ENCODE peak calls at places on chromosomes 6 and 20, in five cellular contexts. G is K562, B is SK-N-SH, R is GM12878, E is HepG2. M is an unnamed sample.

GRCh38 chr6:45422541-45423110 is 44.9 kb upstream of the SUPT3H start:
- DNase-seq in G (peak), B (peak), R (no peak), E (no peak), M (peak)

GRCh38 chr6:157223486-157223885 is 99.8 kb downstream of the TMEM242 start:
- DNase-seq in G (no peak), B (no peak), R (no peak), E (no peak), M (no peak)

GRCh38 chr6:141884850-141885249 is 247.9 kb upstream of the GJE1 start:
- DNase-seq in G (no peak), B (no peak), R (no peak), E (no peak), M (no peak)

GRCh38 chr6:147947521-147947920 is 395.1 kb upstream of the SASH1 start:
- DNase-seq in G (no peak), B (no peak), R (no peak), E (no peak), M (no peak)

GRCh38 chr20:57323034-57323433 is 6.6 kb upstream of the SPO11 start:
- DNase-seq in G (no peak), B (no peak), R (no peak), E (no peak), M (no peak)

GRCh38 chr20:24360531-24360930 is 108.9 kb upstream of the SYNDIG1 start:
- DNase-seq in G (no peak), B (no peak), R (no peak), E (no peak), M (no peak)

GRCh38 chr6:3297909-3298308 is 39.2 kb downstream of the PSMG4 start:
- DNase-seq in G (no peak), B (no peak), R (no peak), E (no peak), M (no peak)

GRCh38 chr6:21402368-21402767 is 191.2 kb upstream of the SOX4 start:
- DNase-seq in G (no peak), B (no peak), R (peak), E (no peak), M (no peak)

GRCh38 chr20:57781901-57782300 is 72.1 kb upstream of the PMEPA1 start:
- DNase-seq in G (no peak), B (no peak), R (no peak), E (no peak), M (no peak)

GRCh38 chr6:104642871-104643270 is 216.8 kb downstream of the HACE1 start:
- DNase-seq in G (no peak), B (no peak), R (no peak), E (no peak), M (no peak)

GRCh38 chr6:56381852-56382251 is 134.5 kb upstream of the COL21A1 start:
- DNase-seq in G (no peak), B (no peak), R (peak), E (peak), M (no peak)

GRCh38 chr20:35871311-35871771 is 83.0 kb downstream of the SCAND1 start:
- DNase-seq in G (peak), B (peak), R (no peak), E (no peak), M (no peak)

GRCh38 chr6:124535746-124536145 is 426.5 kb upstream of the RNF217 start:
- DNase-seq in G (no peak), B (no peak), R (no peak), E (no peak), M (peak)

GRCh38 chr20:54573838-54574237 is 98.4 kb downstream of the DOK5 start:
- DNase-seq in G (no peak), B (no peak), R (no peak), E (no peak), M (no peak)

GRCh38 chr6:42194056-42194455 is 700 bp downstream of the GUCA1B start:
- DNase-seq in G (no peak), B (no peak), R (no peak), E (no peak), M (no peak)

GRCh38 chr6:42197574-42198362 is 3.0 kb upstream of the GUCA1B start:
- DNase-seq in G (peak), B (no peak), R (no peak), E (peak), M (no peak)

GRCh38 chr6:42195415-42195814 is 659 bp upstream of the GUCA1B start:
- DNase-seq in G (peak), B (no peak), R (no peak), E (no peak), M (no peak)

GRCh38 chr6:42190784-42191183 is 4.0 kb downstream of the GUCA1B start:
- DNase-seq in G (peak), B (no peak), R (no peak), E (no peak), M (no peak)

DNA sequence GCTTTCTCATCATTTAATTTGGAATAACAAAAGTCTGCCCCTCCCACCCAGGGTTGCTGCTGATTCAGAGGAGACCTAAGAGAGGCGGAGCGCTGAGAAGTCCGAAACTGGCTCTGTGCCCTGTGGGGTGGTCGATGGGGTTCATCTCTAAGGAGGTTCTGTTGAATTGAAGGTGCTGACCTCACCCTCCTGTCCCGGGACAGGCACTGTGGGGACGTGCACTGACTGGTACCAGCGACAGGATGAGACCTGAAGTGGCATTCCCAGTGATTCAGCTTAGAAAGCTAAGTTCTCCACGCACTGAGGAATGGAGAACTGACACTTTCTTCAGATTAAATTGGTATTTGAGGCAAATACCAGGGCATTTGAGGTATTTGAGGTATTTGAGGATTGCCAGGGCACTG is 1.3 kb downstream of the GUCA1B start:
- DNase-seq in G (peak), B (no peak), R (no peak), E (no peak), M (no peak)
- TF ChIP-seq FOXM1 in G (no peak), B (no peak), R (no peak), E (no peak), M (no peak)

GRCh38 chr6:35754452-35755321 is 17.9 kb downstream of the ARMC12 start:
- DNase-seq in G (no peak), B (no peak), R (no peak), E (no peak), M (no peak)

GRCh38 chr6:35752330-35752729 is 15.5 kb downstream of the ARMC12 start:
- DNase-seq in G (no peak), B (no peak), R (no peak), E (no peak), M (no peak)

GRCh38 chr6:35755525-35755924 is 18.7 kb downstream of the ARMC12 start:
- DNase-seq in G (no peak), B (no peak), R (no peak), E (no peak), M (no peak)

GRCh38 chr6:35759401-35759800 is 17.0 kb upstream of the CLPSL2 start:
- DNase-seq in G (no peak), B (no peak), R (no peak), E (no peak), M (no peak)

GRCh38 chr6:35757461-35758123 is 18.8 kb upstream of the CLPSL2 start:
- DNase-seq in G (peak), B (no peak), R (no peak), E (peak), M (peak)
- TF ChIP-seq FOXM1 in G (no peak), B (no peak), R (no peak), E (no peak), M (no peak)

DNA sequence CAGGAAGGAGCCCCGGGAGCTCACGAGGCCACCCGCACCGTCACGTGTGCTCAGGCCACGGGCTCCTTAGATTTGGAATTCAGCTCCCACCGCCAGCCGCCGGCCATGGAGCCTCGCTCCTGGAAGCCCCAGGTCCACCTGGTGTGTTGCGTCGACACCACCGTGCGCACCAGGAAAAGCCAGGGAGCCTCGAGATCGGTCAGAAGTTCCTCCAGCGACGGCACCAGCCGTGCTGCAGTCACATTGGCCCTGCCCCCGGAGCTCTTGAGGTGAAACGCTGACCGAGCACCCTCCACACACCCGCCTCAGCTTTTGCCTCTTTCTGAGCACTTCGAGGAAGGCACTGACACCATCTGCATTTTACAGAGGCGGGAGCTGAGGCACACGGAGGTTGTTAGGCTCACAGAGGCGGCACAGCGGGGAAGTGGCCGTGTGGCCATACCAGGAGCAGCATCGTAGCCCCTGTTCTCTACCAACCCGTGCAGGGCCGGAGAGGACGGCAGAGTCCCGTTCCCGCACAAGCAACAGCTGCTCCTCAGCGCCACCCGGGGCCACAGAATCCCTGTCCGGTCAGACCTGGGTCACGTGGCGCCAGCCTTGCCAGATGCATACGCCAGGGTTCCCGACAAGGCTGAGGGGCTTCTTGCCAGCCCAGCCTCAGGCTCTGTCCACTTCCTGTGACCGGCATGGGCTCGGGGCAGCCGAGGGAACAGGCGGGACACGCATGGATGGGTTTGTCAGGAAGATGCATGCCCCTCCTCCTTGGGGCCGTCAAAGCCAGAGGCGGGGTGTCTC is 7.6 kb downstream of the NKAIN4 start:
- DNase-seq in G (no peak), B (peak), R (no peak), E (no peak), M (no peak)
- TF ChIP-seq FOXM1 in G (no peak), B (no peak), R (no peak), E (no peak), M (no peak)

DNA sequence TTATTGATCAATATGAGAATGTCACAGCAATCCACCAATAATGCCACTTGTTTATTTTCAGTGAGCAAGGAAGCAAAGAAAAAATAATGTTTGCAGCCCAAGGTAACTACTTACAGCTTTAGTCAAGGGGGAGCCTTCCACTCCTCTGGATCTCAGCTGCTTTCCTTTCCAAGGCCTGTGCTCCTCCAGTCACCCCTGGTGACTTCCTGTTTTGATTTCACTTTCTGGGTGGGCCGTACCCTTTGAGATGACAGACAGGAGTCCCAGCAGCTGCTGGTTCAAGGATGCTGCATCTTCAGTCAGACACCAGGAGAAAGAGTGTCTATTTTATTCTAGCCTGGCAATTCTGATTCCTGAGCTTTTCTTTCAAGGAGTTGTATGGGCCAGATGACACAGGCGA is 5.6 kb upstream of the VNN2 start:
- DNase-seq in G (peak), B (no peak), R (peak), E (no peak), M (no peak)
- TF ChIP-seq FOXM1 in G (no peak), B (no peak), R (no peak), E (no peak), M (no peak)

DNA sequence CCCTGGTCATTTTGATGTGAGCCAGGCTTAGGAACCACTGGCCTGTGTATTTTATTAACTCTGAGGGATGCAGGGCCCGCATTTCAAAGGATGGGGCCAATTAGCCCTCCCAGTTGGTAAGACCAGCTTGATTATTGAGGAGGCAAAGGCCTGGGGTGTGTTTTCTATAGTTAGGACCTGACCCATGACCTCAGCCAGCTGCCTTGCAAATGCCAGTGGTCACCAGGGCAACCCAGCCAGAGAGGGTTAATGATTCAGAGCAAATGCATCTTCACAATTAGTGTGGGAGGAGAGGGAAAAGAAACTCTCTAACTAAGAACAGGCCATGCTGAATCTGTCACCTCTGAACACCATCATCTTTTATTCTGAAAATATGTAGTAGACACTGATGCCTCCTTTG is 835.4 kb downstream of the MAFB start:
- DNase-seq in G (no peak), B (no peak), R (peak), E (no peak), M (no peak)
- TF ChIP-seq FOXM1 in G (no peak), B (no peak), R (no peak), E (no peak), M (no peak)

DNA sequence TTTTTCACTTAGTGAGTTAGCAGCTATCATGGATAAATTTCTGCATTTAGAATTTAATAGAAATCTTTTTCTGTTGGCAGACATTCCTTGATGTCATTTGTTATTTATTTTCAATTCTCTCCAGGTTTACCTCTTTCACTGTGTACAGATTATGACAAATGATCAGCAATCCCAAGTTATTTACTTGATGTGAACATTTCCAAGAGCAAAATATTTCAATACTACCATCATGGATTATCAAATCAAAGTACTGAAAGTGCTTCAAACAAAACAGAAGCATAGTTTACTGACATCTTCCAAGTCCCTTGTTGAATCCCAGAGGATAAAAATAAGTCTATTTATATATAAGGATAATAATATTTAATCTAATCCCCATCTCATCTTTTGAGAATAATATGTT is 852.2 kb upstream of the CITED2 start:
- DNase-seq in G (no peak), B (no peak), R (no peak), E (no peak), M (no peak)
- TF ChIP-seq FOXM1 in G (no peak), B (no peak), R (no peak), E (no peak), M (no peak)

DNA sequence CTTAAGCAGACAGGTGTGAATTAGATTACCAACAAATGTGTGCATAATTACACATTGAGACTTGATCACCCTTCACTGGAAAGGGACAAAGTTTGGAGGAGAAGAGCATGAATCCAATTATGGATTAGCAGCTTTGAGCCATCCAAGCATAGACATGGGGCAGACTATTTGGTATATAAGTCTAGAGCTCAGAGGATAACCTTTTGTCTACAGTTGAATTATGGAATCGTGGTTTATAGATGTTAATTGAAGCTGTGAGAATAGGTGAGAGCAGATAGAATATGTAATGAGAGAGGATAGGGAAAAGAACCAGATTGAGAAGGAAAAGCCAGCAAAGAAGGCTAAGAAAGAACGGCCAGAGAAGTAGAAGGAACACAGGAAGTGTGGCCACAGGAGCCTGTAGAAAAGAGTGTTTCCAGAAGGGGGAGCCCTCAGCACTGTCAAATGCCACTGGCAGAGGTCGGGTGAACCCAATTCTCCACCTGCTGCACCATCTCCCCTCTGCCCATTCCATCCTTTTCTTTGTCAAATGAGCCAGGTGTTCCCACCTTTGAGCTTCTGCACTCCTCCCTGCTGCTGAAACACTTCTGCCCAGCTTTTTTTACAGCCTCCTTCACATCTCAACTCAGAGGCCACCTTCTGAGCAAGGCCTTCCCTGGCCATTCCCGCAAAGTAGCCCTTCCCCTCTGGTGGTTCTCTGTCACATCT is 7.3 kb downstream of the DNTTIP1 start:
- DNase-seq in G (peak), B (peak), R (no peak), E (peak), M (peak)
- TF ChIP-seq FOXM1 in G (no peak), B (no peak), R (no peak), E (no peak), M (no peak)

GRCh38 chr6:75209432-75209723 is 3.5 kb upstream of the COL12A1 start:
- DNase-seq in G (no peak), B (no peak), R (no peak), E (no peak), M (no peak)

GRCh38 chr6:75211920-75212590 is 6.2 kb upstream of the COL12A1 start:
- DNase-seq in G (no peak), B (no peak), R (no peak), E (no peak), M (no peak)

GRCh38 chr6:75208564-75209431 is 2.9 kb upstream of the COL12A1 start:
- DNase-seq in G (peak), B (peak), R (peak), E (peak), M (peak)

GRCh38 chr6:75213112-75213511 is 7.3 kb upstream of the COL12A1 start:
- DNase-seq in G (no peak), B (no peak), R (no peak), E (no peak), M (no peak)

DNA sequence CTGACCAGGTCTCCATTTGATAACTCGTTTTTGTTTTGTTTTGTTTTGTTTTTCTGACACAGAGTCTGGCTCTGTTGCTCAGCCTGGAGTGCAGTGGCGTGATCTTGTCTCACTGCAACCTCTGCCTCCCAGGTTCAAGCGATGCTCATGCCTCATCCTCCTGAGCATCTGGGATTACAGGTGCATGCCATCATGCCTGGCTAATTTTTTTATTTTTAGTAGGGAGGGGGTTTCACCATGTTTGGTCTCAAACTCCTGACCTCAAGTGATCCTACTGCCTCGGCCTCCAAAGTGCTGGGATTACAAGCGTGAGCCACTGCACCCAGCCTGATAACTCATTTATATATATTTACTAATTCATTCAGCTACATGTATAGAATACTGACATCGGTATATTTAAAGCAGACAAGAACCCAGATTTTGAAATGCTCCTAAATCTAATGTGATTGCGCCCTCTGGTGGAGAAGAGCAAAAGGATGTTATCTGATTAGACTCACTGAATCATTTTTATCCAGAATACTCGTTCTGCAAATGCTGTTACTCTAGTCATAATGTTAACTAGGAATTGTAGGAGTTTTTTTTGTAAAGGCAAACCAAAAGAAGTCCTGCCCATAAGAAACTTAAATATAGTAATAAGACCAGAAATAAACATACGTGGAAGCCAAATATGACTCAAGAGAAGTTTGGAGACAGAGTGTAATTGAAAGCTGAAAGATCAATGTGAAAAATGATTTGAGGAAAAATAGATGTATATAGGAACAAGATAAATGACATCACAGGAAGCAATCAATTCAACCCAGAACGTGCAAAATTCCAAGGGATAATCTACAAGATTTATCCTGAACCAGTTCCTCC is 5.3 kb upstream of the COL12A1 start:
- DNase-seq in G (peak), B (peak), R (no peak), E (peak), M (peak)
- TF ChIP-seq FOXM1 in G (no peak), B (no peak), R (no peak), E (no peak), M (no peak)

GRCh38 chr6:29502597-29502996 is 14.8 kb upstream of the MAS1L start:
- DNase-seq in G (no peak), B (no peak), R (no peak), E (no peak), M (no peak)
- TF ChIP-seq FOXM1 in G (no peak), B (no peak), R (no peak), E (no peak), M (no peak)

M was measured in HEK293T.